ENCODE peak calls at places on chromosomes 1 and 21, in six cellular contexts. A is H9, T is esophagus squamous epithelium, F is GF-D8, S is substantia nigra, Y is iris pigment epithelial cell. C is an unnamed sample.

GRCh38 chr1:3156936-3157335 is 87.9 kb downstream of the PRDM16 start:
- DNase-seq in A (no peak), T (no peak), F (no peak), S (no peak), Y (no peak), C (no peak)

GRCh38 chr1:113898243-113898814 is 6.3 kb downstream of the AP4B1 start:
- DNase-seq in A (no peak), T (no peak), F (peak), S (no peak), Y (no peak), C (no peak)

GRCh38 chr1:30809514-30810263 is 52.1 kb upstream of the LAPTM5 start:
- DNase-seq in A (no peak), T (no peak), F (no peak), S (no peak), Y (peak), C (no peak)

GRCh38 chr21:40053007-40053406 is 185.8 kb downstream of the PCP4 start:
- DNase-seq in A (no peak), T (no peak), F (no peak), S (peak), Y (no peak), C (no peak)

GRCh38 chr21:37808261-37808660 is 108.0 kb downstream of the KCNJ6 start:
- DNase-seq in A (no peak), T (no peak), F (no peak), S (no peak), Y (peak), C (no peak)

GRCh38 chr1:66374561-66375111 is 159.3 kb upstream of the SGIP1 start:
- DNase-seq in A (no peak), T (no peak), F (no peak), S (no peak), Y (peak), C (no peak)

GRCh38 chr21:40925481-40925880 is 78.5 kb upstream of the DSCAM start:
- DNase-seq in A (no peak), T (no peak), F (no peak), S (no peak), Y (no peak), C (no peak)

GRCh38 chr1:245956225-245956624 is 550.9 kb downstream of the SMYD3 start:
- DNase-seq in A (no peak), T (no peak), F (no peak), S (no peak), Y (peak), C (no peak)

GRCh38 chr1:9822897-9823692 is 670 bp downstream of the CLSTN1 start:
- DNase-seq in A (no peak), T (no peak), F (no peak), S (no peak), Y (no peak), C (no peak)

GRCh38 chr1:223340637-223341036 is 23.3 kb downstream of the SUSD4 start:
- DNase-seq in A (no peak), T (no peak), F (no peak), S (no peak), Y (no peak), C (no peak)